ENCODE peak calls at places on chromosomes 16 and 17, in ten cellular contexts. L is thoracic aorta, F is left lung, R is heart left ventricle, B is left ventricle myocardium inferior, P is GM23338, M is cardiac muscle cell, A is uterus, O is neural progenitor cell, X is K562. S is an unnamed sample.

GRCh38 chr17:42891539-42892152 is 9.0 kb upstream of the G6PC1 start:
- DNase-seq in X (no peak), P (peak; percentile 57), R (peak; percentile 80), A (peak; percentile 44), B (peak; percentile 69), O (peak; percentile 33), L (no peak), M (peak; percentile 72), F (no peak), S (peak; percentile 16)

GRCh38 chr17:63333869-63334268 is 112.2 kb downstream of the CYB561 start:
- DNase-seq in X (no peak), R (no peak), M (no peak), A (no peak), O (no peak), F (no peak), P (no peak), B (no peak), L (no peak), S (no peak)

GRCh38 chr17:60077226-60077625 is 1.5 kb downstream of the HEATR6 start:
- DNase-seq in M (no peak), R (no peak), B (no peak), P (no peak), L (no peak), X (no peak), F (no peak), O (peak; percentile 27), A (no peak), S (no peak)

GRCh38 chr17:2050246-2050866 is 4.5 kb upstream of the HIC1 start:
- DNase-seq in M (peak; percentile 83), F (peak; percentile 88), B (peak; percentile 64), R (peak; percentile 76), A (peak; percentile 72), L (no peak), O (peak; percentile 88), P (peak; percentile 74), X (peak; percentile 85), S (no peak)

GRCh38 chr17:4641297-4642195 is at the start of gene ALOX15:
- DNase-seq in P (peak; percentile 60), M (no peak), X (no peak), R (no peak), O (peak; percentile 62), B (no peak), F (peak; percentile 79), A (no peak), L (no peak), S (no peak)

GRCh38 chr17:50834126-50834785 is 1.1 kb upstream of the WFIKKN2 start:
- DNase-seq in B (no peak), A (no peak), X (no peak), L (no peak), M (no peak), F (no peak), O (no peak), R (no peak), P (no peak), S (no peak)

GRCh38 chr17:75404739-75405364 is 626 bp downstream of the GRB2 start:
- DNase-seq in O (peak; percentile 68), F (peak; percentile 88), R (peak; percentile 36), L (no peak), P (peak; percentile 57), X (peak; percentile 72), B (peak; percentile 31), A (peak; percentile 43), M (peak; percentile 61), S (no peak)

GRCh38 chr17:66319226-66319625 is 16.8 kb downstream of the PRKCA start:
- DNase-seq in O (no peak), F (no peak), A (no peak), P (no peak), R (no peak), L (no peak), B (no peak), M (no peak), X (no peak), S (no peak)

GRCh38 chr16:56916571-56917403 is 15.2 kb upstream of the HERPUD1 start:
- DNase-seq in M (no peak), F (no peak), R (no peak), A (no peak), P (no peak), X (no peak), L (no peak), O (no peak), B (no peak), S (no peak)
- H3K27ac ChIP-seq in M (no peak overlapping the region), F (peak overlapping the region; percentile 58), R (peak overlapping the region; percentile 57), A (peak overlapping the region; percentile 53), P (no peak overlapping the region), X (no peak overlapping the region), L (peak overlapping the region; percentile 27), O (no peak overlapping the region), B (peak overlapping the region; percentile 67), S (peak overlapping the region; percentile 85)

DNA sequence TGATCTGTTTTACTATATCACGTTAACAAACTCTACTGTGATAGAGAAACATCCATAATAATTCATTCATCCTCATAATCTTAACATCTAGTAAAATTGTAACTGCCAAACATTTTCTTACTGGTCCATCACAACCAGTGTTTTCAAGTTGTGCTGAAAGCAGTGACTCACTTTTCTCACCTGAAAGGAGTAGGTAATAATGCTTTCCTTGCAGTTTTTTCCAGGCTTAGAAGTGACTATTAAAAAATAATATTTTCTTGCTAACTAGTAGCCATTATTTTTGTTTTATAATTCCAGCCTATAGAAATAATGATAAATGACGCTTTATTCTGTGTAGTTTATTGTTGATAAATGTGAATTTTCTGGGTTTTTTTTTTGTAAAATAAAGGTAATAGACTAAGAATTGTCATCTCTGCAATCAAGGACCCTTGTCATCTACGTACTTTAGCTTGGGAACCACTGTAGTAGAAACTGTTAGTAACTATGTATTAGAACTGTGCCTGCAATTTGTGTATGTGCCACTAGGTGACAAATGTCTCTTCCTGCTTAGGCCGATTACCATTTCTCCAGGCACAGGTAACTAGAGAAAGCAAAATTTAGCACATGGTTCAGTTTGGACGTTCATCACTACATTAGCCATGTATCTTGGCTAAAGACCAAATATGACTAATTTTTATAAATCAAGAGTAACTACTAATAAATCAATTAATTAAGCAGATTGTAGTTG is 409.4 kb upstream of the ERCC4 start:
- DNase-seq in M (no peak), A (no peak), B (no peak), F (no peak), R (no peak), P (peak; percentile 68), L (no peak), O (peak; percentile 22), X (peak; percentile 4), S (no peak)
- TF ChIP-seq CTCF in M (no peak), A (no peak), B (peak; percentile 15), F (no peak), R (no peak), P (peak; percentile 56), L (no peak), O (peak; percentile 54), X (peak; percentile 28), S (peak; percentile 5)

GRCh38 chr17:38914741-38915638 is 10.4 kb upstream of the LASP1NB start:
- DNase-seq in O (no peak), F (no peak), R (no peak), B (no peak), M (no peak), A (no peak), X (no peak), P (peak; percentile 55), L (no peak), S (no peak)

GRCh38 chr17:38917259-38917658 is 8.2 kb upstream of the LASP1NB start:
- DNase-seq in F (no peak), B (no peak), O (no peak), R (no peak), M (no peak), X (no peak), L (no peak), P (no peak), A (no peak), S (no peak)

GRCh38 chr17:38918129-38918913 is 7.1 kb upstream of the LASP1NB start:
- DNase-seq in R (no peak), B (no peak), O (peak; percentile 65), L (no peak), F (no peak), X (no peak), M (no peak), P (peak; percentile 79), A (no peak), S (no peak)

GRCh38 chr17:38915639-38915995 is 9.8 kb upstream of the LASP1NB start:
- DNase-seq in B (no peak), L (no peak), R (no peak), M (no peak), P (no peak), O (no peak), A (no peak), F (no peak), X (no peak), S (no peak)

GRCh38 chr17:38916771-38917170 is 8.6 kb upstream of the LASP1NB start:
- DNase-seq in P (no peak), M (no peak), L (no peak), O (no peak), X (no peak), R (no peak), F (no peak), A (no peak), B (no peak), S (no peak)
- H3K36me3 ChIP-seq in P (no peaks in the 10 kb centered on the region), M (peaks cover 11% of the 10 kb centered on the region), L (peaks cover 47% of the 10 kb centered on the region), O (no peaks in the 10 kb centered on the region), X (peaks cover 79% of the 10 kb centered on the region), R (no peaks in the 10 kb centered on the region), F (peaks cover 91% of the 10 kb centered on the region), A (no peaks in the 10 kb centered on the region), B (peaks cover 57% of the 10 kb centered on the region), S (peaks cover 88% of the 10 kb centered on the region)

GRCh38 chr16:28984619-28985135 is at the start of gene LAT:
- DNase-seq in M (no peak), P (no peak), O (no peak), X (no peak), A (no peak), L (no peak), R (peak; percentile 24), F (peak; percentile 86), B (no peak), S (no peak)
- H3K27ac ChIP-seq in M (no peak within 1 kb of the TSS), P (no peak within 1 kb of the TSS), O (no peak within 1 kb of the TSS), X (no peak within 1 kb of the TSS), A (no peak within 1 kb of the TSS), L (no peak within 1 kb of the TSS), R (no peak within 1 kb of the TSS), F (peak within 1 kb of the TSS; percentile 45), B (no peak within 1 kb of the TSS), S (no peak within 1 kb of the TSS)

S was measured in brain microvascular endothelial cell.